ENCODE peak calls at places on chromosome 10, in nine cellular contexts. D, P, H, E, C, T, W, G and Q are unnamed samples.

GRCh38 chr10:100736809-100737358 is 8.5 kb upstream of the PAX2 start:
- DNase-seq in D (no peak), P (no peak), H (no peak), E (no peak), C (no peak), T (no peak), W (no peak), G (no peak), Q (no peak)

GRCh38 chr10:59698326-59698725 is 11.3 kb downstream of the SLC16A9 start:
- DNase-seq in D (no peak), P (no peak), H (no peak), E (no peak), C (no peak), T (no peak), W (no peak), G (no peak), Q (no peak)

GRCh38 chr10:110514848-110515247 is 17.1 kb downstream of the DUSP5 start:
- DNase-seq in D (no peak), P (no peak), H (no peak), E (no peak), C (no peak), T (no peak), W (no peak), G (no peak), Q (no peak)

GRCh38 chr10:86850481-86850880 is 94.1 kb downstream of the BMPR1A start:
- DNase-seq in D (no peak), P (no peak), H (no peak), E (no peak), C (no peak), T (no peak), W (no peak), G (no peak), Q (no peak)

GRCh38 chr10:132539894-132540293 is 2.3 kb downstream of the INPP5A start:
- DNase-seq in D (peak), P (no peak), H (peak), E (no peak), C (no peak), T (peak), W (no peak), G (no peak), Q (peak)

GRCh38 chr10:113987156-113987555 is 56.5 kb upstream of the ADRB1 start:
- DNase-seq in D (no peak), P (no peak), H (no peak), E (no peak), C (no peak), T (no peak), W (no peak), G (no peak), Q (no peak)

GRCh38 chr10:101939273-101939635 is 95.7 kb upstream of the KCNIP2 start:
- DNase-seq in D (peak), P (peak), H (no peak), E (no peak), C (no peak), T (peak), W (no peak), G (no peak), Q (peak)

GRCh38 chr10:110426294-110427153 is 71.2 kb upstream of the DUSP5 start:
- DNase-seq in D (peak), P (no peak), H (peak), E (no peak), C (no peak), T (peak), W (no peak), G (no peak), Q (peak)

GRCh38 chr10:47349941-47350371 is 1.8 kb downstream of the RBP3 start:
- DNase-seq in D (no peak), P (no peak), H (no peak), E (no peak), C (no peak), T (no peak), W (no peak), G (no peak), Q (no peak)

GRCh38 chr10:86261933-86262665 is 104.5 kb downstream of the GRID1 start:
- DNase-seq in D (no peak), P (no peak), H (peak), E (peak), C (peak), T (no peak), W (peak), G (peak), Q (no peak)

DNA sequence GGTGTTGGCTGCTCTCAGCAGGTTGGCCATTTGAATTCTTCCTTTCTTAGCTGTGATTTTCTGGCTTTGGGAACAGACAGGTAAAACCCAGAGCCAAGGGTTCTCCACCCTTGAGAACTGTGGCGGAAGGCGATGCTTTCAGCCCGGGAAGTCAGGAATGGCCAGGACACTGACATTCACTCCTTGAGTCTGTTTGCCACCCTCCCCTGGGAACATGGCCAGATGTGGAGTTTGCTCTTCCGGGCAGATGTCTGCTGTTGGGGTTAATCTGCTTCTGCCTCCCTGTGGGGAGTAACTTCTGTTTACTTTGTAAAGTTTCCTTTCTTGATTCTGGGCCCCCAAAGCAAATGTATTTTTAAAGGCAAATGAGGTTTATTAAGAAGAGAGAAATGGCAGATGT is 17.7 kb downstream of the GATA3 start:
- DNase-seq in D (no peak), P (no peak), H (no peak), E (no peak), C (no peak), T (no peak), W (no peak), G (no peak), Q (no peak)
- TF ChIP-seq CTCF in D (no peak), P (no peak), H (no peak), E (no peak), C (no peak), T (no peak), W (no peak), G (no peak), Q (no peak)

DNA sequence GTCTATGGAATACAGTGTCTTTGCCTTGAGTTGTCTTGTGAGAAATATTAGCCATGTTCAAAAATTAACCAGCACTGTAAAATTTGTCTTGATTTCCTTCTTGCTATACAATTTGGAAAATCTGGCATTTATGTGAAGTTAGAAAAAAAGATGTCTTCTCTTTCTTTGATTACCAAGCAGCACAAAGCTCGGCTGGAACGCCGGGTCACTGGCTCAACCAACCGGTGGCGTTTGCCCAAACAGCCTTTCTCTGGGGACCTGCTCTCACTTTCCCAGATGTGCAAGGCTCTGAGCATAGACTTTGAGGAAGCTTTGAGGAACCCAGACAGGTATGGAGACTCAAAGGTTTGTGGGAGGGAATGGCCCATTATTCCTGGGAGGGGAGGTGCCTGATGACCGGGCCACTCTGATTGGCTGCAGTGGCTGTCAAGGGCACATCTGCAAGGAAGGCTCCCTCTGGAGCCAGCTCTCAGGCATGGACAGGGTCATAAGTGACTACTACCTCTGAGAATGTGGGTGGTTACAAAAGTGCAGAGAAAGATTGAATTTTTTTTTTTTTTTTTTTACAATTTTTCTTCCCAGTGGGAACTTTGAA is 5.6 kb downstream of the BTBD16 start:
- DNase-seq in D (no peak), P (peak), H (no peak), E (peak), C (peak), T (peak), W (no peak), G (no peak), Q (no peak)
- TF ChIP-seq CTCF in D (no peak), P (no peak), H (no peak), E (no peak), C (no peak), T (peak), W (no peak), G (no peak), Q (peak)

GRCh38 chr10:11482306-11482705 is 129.1 kb downstream of the USP6NL start:
- DNase-seq in D (no peak), P (no peak), H (no peak), E (no peak), C (no peak), T (no peak), W (no peak), G (no peak), Q (no peak)
- TF ChIP-seq CTCF in D (no peak), P (no peak), H (no peak), E (no peak), C (no peak), T (no peak), W (no peak), G (no peak), Q (no peak)

DNA sequence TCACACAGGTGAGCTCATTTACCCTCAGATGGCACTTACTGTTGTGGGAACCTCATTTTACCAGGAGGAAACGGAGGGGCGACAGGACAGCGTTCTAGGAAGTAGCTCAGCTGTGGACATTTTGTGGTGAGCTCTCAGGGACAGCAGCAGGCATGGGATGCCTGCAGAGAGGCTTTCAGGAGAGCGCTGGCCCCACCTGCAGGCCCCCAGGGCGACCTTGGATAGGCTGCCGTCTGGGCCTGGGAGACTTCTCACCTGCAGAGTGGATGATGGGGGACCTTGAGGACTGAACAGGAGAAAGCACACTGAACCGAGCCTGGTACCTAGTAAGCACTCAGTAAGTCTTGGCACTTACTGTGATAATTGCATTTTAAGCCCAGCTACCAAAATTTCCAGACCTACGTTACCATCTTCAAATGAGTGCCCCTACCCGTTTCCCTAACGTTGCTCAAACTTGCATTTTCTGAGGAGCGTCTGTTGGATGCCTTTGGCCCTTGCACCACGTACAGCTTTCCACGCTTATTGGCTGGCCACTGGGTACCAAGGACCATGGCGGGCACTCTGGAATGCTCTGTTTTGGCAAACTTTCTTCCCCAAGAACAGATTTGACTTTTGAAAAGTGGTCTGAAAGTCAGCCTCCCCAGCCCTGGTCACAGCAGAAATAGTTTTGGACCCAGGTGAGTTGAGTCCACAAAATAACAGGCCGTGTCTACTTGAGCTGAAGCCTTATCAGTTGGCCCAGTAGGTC is 223.4 kb downstream of the EBF3 start:
- DNase-seq in D (no peak), P (no peak), H (no peak), E (peak), C (peak), T (no peak), W (no peak), G (no peak), Q (no peak)
- TF ChIP-seq CTCF in D (no peak), P (no peak), H (no peak), E (no peak), C (no peak), T (no peak), W (no peak), G (no peak), Q (no peak)

GRCh38 chr10:44932338-44933116 is 21.4 kb downstream of the TMEM72 start:
- DNase-seq in D (peak), P (peak), H (peak), E (peak), C (peak), T (peak), W (peak), G (peak), Q (no peak)
- TF ChIP-seq CTCF in D (peak), P (peak), H (peak), E (peak), C (peak), T (peak), W (peak), G (peak), Q (peak)

DNA sequence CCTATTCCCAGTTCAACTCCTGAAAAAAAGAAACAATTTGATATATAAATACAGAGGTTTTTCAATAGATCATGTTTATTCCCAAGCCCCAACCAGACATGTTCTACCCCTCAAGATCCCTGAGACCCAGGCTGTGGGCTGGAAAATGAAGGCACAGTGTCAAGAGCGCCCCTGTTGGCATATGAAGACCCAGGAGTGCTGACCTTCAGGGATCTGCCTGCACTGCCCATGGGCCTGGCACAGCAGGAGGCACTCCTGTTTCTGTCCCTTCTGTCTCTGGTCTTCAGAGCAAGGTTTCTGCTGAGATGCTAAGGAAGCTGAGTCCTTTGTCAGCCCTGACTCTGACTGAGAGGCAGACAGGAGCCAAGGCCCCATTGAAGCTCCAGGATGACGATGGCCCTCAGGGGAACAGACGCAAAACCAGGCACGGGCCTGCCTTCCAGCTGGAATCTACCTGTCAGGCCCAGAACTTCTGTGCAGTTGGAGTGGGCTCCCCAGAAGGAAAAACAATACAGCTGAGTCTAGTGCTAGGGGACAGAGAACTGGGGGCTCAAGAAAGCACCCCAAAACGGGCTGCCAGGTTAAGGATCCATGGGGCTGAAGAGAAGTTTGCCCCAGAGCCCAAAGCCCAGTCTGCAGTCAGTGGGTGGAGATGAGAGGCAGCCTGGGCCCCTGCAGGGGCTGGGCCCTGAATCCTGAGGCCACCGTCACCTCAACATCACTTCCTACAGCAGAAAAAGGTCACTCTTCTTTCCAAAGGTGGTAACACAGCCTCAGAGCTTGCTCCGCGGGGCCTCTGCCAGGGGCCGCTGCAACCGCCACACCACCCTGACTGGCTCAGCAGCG is 6.7 kb upstream of the AIFM2 start:
- DNase-seq in D (no peak), P (no peak), H (no peak), E (peak), C (no peak), T (no peak), W (no peak), G (no peak), Q (no peak)
- TF ChIP-seq CTCF in D (no peak), P (no peak), H (no peak), E (no peak), C (no peak), T (no peak), W (no peak), G (no peak), Q (no peak)

GRCh38 chr10:97001183-97001991 is 169.3 kb downstream of the LCOR start:
- DNase-seq in D (no peak), P (no peak), H (no peak), E (no peak), C (no peak), T (no peak), W (no peak), G (no peak), Q (no peak)

GRCh38 chr10:96999337-96999736 is 167.2 kb downstream of the LCOR start:
- DNase-seq in D (no peak), P (no peak), H (no peak), E (no peak), C (no peak), T (no peak), W (no peak), G (no peak), Q (no peak)

GRCh38 chr10:97000487-97001182 is 168.5 kb downstream of the LCOR start:
- DNase-seq in D (no peak), P (no peak), H (no peak), E (no peak), C (peak), T (no peak), W (no peak), G (no peak), Q (no peak)

GRCh38 chr10:96998329-96998888 is 166.3 kb downstream of the LCOR start:
- DNase-seq in D (peak), P (no peak), H (no peak), E (no peak), C (no peak), T (peak), W (no peak), G (no peak), Q (no peak)

GRCh38 chr10:96999987-97000386 is 167.9 kb downstream of the LCOR start:
- DNase-seq in D (no peak), P (no peak), H (no peak), E (no peak), C (no peak), T (no peak), W (no peak), G (no peak), Q (no peak)
- TF ChIP-seq CTCF in D (no peak), P (no peak), H (no peak), E (no peak), C (no peak), T (no peak), W (no peak), G (no peak), Q (no peak)

DNA sequence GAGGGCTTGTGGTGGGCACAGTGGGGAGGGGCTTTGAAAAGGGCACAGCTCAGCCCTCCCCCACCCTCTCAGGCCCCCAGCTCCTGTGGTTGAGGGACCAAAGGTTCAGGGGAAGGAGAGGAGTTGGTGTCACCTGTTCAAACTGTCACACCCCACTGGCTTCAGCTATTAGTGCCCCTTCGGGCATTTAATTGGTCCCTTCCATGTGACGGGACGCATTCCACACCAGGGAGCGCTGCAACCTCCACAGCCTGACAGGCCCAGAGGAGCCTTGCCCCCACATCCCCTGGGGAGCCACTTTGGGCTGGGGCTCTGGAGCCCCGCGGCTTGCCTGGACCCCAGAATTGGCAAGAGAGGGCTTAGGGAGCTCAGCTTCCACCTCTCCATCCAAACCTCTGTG is 75.7 kb downstream of the C10orf105 start:
- DNase-seq in D (no peak), P (no peak), H (no peak), E (no peak), C (no peak), T (no peak), W (no peak), G (peak), Q (no peak)
- TF ChIP-seq CTCF in D (no peak), P (no peak), H (no peak), E (no peak), C (no peak), T (no peak), W (no peak), G (peak), Q (no peak)

DNA sequence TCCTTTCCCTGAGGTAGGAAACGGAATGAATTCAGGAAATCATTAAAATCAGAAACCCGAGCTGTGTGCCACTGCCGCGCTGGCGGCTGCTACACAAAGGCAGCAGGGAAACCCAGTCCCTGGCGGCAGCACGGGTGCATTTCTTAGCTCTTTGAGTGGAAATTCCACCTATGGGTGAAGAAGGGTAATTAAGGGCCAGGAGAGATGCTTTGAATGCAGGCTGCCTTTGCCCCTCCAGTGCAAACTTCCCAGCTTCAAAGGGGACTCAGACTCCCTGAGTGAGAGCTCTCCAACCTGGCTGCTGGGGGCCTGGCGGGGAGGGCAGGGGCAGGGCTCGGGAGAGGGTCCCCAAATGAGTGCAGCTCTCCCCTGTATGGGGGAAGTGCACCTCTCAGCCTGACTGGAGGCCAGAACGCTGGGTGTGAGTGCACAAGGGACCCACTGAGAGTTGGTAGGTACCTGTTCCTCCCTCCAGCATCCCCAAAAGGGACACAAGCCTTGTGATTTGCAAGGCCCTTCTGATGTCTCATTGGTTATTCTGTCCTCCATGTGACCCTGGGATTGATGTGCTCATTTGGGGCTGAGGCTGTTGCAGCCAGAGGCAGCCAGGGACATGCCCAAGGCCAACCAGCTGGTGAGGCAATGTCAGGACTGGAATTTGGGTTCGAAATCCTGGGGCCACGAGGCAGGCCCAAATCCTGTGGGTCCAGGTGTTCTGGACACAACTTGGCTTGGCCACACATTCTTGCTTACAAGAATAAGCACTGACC is 16.3 kb upstream of the ZMIZ1 start:
- DNase-seq in D (no peak), P (no peak), H (peak), E (peak), C (peak), T (no peak), W (peak), G (no peak), Q (no peak)
- TF ChIP-seq CTCF in D (peak), P (no peak), H (peak), E (peak), C (no peak), T (peak), W (no peak), G (peak), Q (no peak)